ENCODE peak calls at places on chromosome 15, in five cellular contexts. One of them, this sample, is unnamed.

GRCh38 chr15:67097893-67098740 is 32.7 kb downstream of the SMAD3 start:
- DNase-seq in tibial artery: peak; percentile 69
- DNase-seq in stimulated activated CD4-positive, alpha-beta T cell treated with anti-CD3 and anti-CD28 coated beads, Interleukin-4, amount 100 ng/mL, for 48 hours: no peak
- DNase-seq in BE2C: no peak
- DNase-seq in CD4-positive, CD25-positive, alpha-beta regulatory T cell: peak; percentile 57
- DNase-seq in this sample: peak; percentile 53

GRCh38 chr15:68353418-68354145 is 76.0 kb downstream of the FEM1B start:
- DNase-seq in tibial artery: no peak
- DNase-seq in stimulated activated CD4-positive, alpha-beta T cell treated with anti-CD3 and anti-CD28 coated beads, Interleukin-4, amount 100 ng/mL, for 48 hours: no peak
- DNase-seq in BE2C: no peak
- DNase-seq in CD4-positive, CD25-positive, alpha-beta regulatory T cell: no peak
- DNase-seq in this sample: no peak

GRCh38 chr15:58306591-58307312 is 125.0 kb upstream of the LIPC start:
- DNase-seq in tibial artery: no peak
- DNase-seq in stimulated activated CD4-positive, alpha-beta T cell treated with anti-CD3 and anti-CD28 coated beads, Interleukin-4, amount 100 ng/mL, for 48 hours: no peak
- DNase-seq in BE2C: no peak
- DNase-seq in CD4-positive, CD25-positive, alpha-beta regulatory T cell: no peak
- DNase-seq in this sample: no peak

GRCh38 chr15:99385865-99386264 is 134.6 kb downstream of the LRRC28 start:
- DNase-seq in tibial artery: peak; percentile 49
- DNase-seq in stimulated activated CD4-positive, alpha-beta T cell treated with anti-CD3 and anti-CD28 coated beads, Interleukin-4, amount 100 ng/mL, for 48 hours: no peak
- DNase-seq in BE2C: no peak
- DNase-seq in CD4-positive, CD25-positive, alpha-beta regulatory T cell: peak; percentile 61
- DNase-seq in this sample: no peak

GRCh38 chr15:67079361-67079760 is 14.0 kb downstream of the SMAD3 start:
- DNase-seq in tibial artery: no peak
- DNase-seq in stimulated activated CD4-positive, alpha-beta T cell treated with anti-CD3 and anti-CD28 coated beads, Interleukin-4, amount 100 ng/mL, for 48 hours: no peak
- DNase-seq in BE2C: no peak
- DNase-seq in CD4-positive, CD25-positive, alpha-beta regulatory T cell: no peak
- DNase-seq in this sample: no peak

GRCh38 chr15:65326109-65326508 is 21.6 kb downstream of the RNU5B-1 start:
- DNase-seq in tibial artery: no peak
- DNase-seq in stimulated activated CD4-positive, alpha-beta T cell treated with anti-CD3 and anti-CD28 coated beads, Interleukin-4, amount 100 ng/mL, for 48 hours: no peak
- DNase-seq in BE2C: peak; percentile 85
- DNase-seq in CD4-positive, CD25-positive, alpha-beta regulatory T cell: no peak
- DNase-seq in this sample: no peak

GRCh38 chr15:58260186-58260910 is 122.2 kb downstream of the AQP9 start:
- DNase-seq in tibial artery: no peak
- DNase-seq in stimulated activated CD4-positive, alpha-beta T cell treated with anti-CD3 and anti-CD28 coated beads, Interleukin-4, amount 100 ng/mL, for 48 hours: no peak
- DNase-seq in BE2C: no peak
- DNase-seq in CD4-positive, CD25-positive, alpha-beta regulatory T cell: no peak
- DNase-seq in this sample: no peak

GRCh38 chr15:31442203-31443090 is 115.8 kb downstream of the KLF13 start:
- DNase-seq in tibial artery: no peak
- DNase-seq in stimulated activated CD4-positive, alpha-beta T cell treated with anti-CD3 and anti-CD28 coated beads, Interleukin-4, amount 100 ng/mL, for 48 hours: no peak
- DNase-seq in BE2C: peak; percentile 52
- DNase-seq in CD4-positive, CD25-positive, alpha-beta regulatory T cell: no peak
- DNase-seq in this sample: no peak

GRCh38 chr15:22962611-22963010 is 17.6 kb downstream of the CYFIP1 start:
- DNase-seq in tibial artery: no peak
- DNase-seq in stimulated activated CD4-positive, alpha-beta T cell treated with anti-CD3 and anti-CD28 coated beads, Interleukin-4, amount 100 ng/mL, for 48 hours: no peak
- DNase-seq in BE2C: no peak
- DNase-seq in CD4-positive, CD25-positive, alpha-beta regulatory T cell: no peak
- DNase-seq in this sample: no peak

GRCh38 chr15:81285461-81285860 is 38.5 kb downstream of the STARD5 start:
- DNase-seq in tibial artery: no peak
- DNase-seq in stimulated activated CD4-positive, alpha-beta T cell treated with anti-CD3 and anti-CD28 coated beads, Interleukin-4, amount 100 ng/mL, for 48 hours: no peak
- DNase-seq in BE2C: no peak
- DNase-seq in CD4-positive, CD25-positive, alpha-beta regulatory T cell: no peak
- DNase-seq in this sample: no peak

GRCh38 chr15:83784975-83785374 is 131.1 kb downstream of the ADAMTSL3 start:
- DNase-seq in tibial artery: no peak
- DNase-seq in stimulated activated CD4-positive, alpha-beta T cell treated with anti-CD3 and anti-CD28 coated beads, Interleukin-4, amount 100 ng/mL, for 48 hours: no peak
- DNase-seq in BE2C: no peak
- DNase-seq in CD4-positive, CD25-positive, alpha-beta regulatory T cell: no peak
- DNase-seq in this sample: no peak

GRCh38 chr15:60585743-60586708 is 107.1 kb upstream of the ICE2 start:
- DNase-seq in tibial artery: peak; percentile 63
- DNase-seq in stimulated activated CD4-positive, alpha-beta T cell treated with anti-CD3 and anti-CD28 coated beads, Interleukin-4, amount 100 ng/mL, for 48 hours: no peak
- DNase-seq in BE2C: peak; percentile 60
- DNase-seq in CD4-positive, CD25-positive, alpha-beta regulatory T cell: peak; percentile 84
- DNase-seq in this sample: peak; percentile 79

GRCh38 chr15:36230741-36231140 is 348.7 kb upstream of the CDIN1 start:
- DNase-seq in tibial artery: no peak
- DNase-seq in stimulated activated CD4-positive, alpha-beta T cell treated with anti-CD3 and anti-CD28 coated beads, Interleukin-4, amount 100 ng/mL, for 48 hours: no peak
- DNase-seq in BE2C: no peak
- DNase-seq in CD4-positive, CD25-positive, alpha-beta regulatory T cell: no peak
- DNase-seq in this sample: no peak

GRCh38 chr15:82045179-82045891 is 483 bp downstream of the MEX3B start:
- DNase-seq in tibial artery: peak; percentile 39
- DNase-seq in stimulated activated CD4-positive, alpha-beta T cell treated with anti-CD3 and anti-CD28 coated beads, Interleukin-4, amount 100 ng/mL, for 48 hours: no peak
- DNase-seq in BE2C: peak; percentile 62
- DNase-seq in CD4-positive, CD25-positive, alpha-beta regulatory T cell: peak; percentile 33
- DNase-seq in this sample: peak; percentile 37